ENCODE peak calls at places on chromosomes 1 and 21, in seven cellular contexts. One of them, this sample, is unnamed. For H3K36me3, the result is how much of the 10 kb centered on the place peaks cover.

GRCh38 chr1:51284487-51284954 is 45.8 kb downstream of the TTC39A start:
- DNase-seq in body of pancreas: peak
- DNase-seq in fibroblast of lung: peak
- DNase-seq in colonic mucosa: peak
- DNase-seq in CD4-positive, alpha-beta memory T cell: no peak
- DNase-seq in OCI-LY7: no peak
- DNase-seq in upper lobe of right lung: no peak
- DNase-seq in this sample: no peak

GRCh38 chr1:109793486-109794318 is 30.0 kb upstream of the EPS8L3 start:
- DNase-seq in upper lobe of right lung: no peak
- DNase-seq in fibroblast of lung: peak
- DNase-seq in body of pancreas: peak
- DNase-seq in CD4-positive, alpha-beta memory T cell: peak
- DNase-seq in colonic mucosa: peak
- DNase-seq in OCI-LY7: no peak
- DNase-seq in this sample: peak

GRCh38 chr21:23968722-23969647 is 1638.3 kb downstream of the MRPL39 start:
- DNase-seq in upper lobe of right lung: no peak
- DNase-seq in fibroblast of lung: peak
- DNase-seq in body of pancreas: peak
- DNase-seq in CD4-positive, alpha-beta memory T cell: peak
- DNase-seq in colonic mucosa: peak
- DNase-seq in OCI-LY7: peak
- DNase-seq in this sample: no peak

GRCh38 chr1:186531561-186532165 is 70.7 kb upstream of the PDC start:
- DNase-seq in OCI-LY7: no peak
- DNase-seq in colonic mucosa: no peak
- DNase-seq in CD4-positive, alpha-beta memory T cell: no peak
- DNase-seq in body of pancreas: no peak
- DNase-seq in fibroblast of lung: peak
- DNase-seq in upper lobe of right lung: no peak
- DNase-seq in this sample: no peak

GRCh38 chr1:193181985-193182384 is 4.4 kb downstream of the B3GALT2 start:
- DNase-seq in body of pancreas: no peak
- DNase-seq in upper lobe of right lung: no peak
- DNase-seq in OCI-LY7: no peak
- DNase-seq in fibroblast of lung: peak
- DNase-seq in colonic mucosa: no peak
- DNase-seq in CD4-positive, alpha-beta memory T cell: no peak
- DNase-seq in this sample: no peak

GRCh38 chr1:158407092-158407491 is 7.8 kb upstream of the OR10T2 start:
- DNase-seq in CD4-positive, alpha-beta memory T cell: no peak
- DNase-seq in upper lobe of right lung: no peak
- DNase-seq in body of pancreas: no peak
- DNase-seq in fibroblast of lung: no peak
- DNase-seq in OCI-LY7: no peak
- DNase-seq in colonic mucosa: no peak
- DNase-seq in this sample: no peak

GRCh38 chr21:37797403-37797802 is 118.9 kb downstream of the KCNJ6 start:
- DNase-seq in CD4-positive, alpha-beta memory T cell: no peak
- DNase-seq in OCI-LY7: no peak
- DNase-seq in colonic mucosa: no peak
- DNase-seq in body of pancreas: no peak
- DNase-seq in fibroblast of lung: no peak
- DNase-seq in upper lobe of right lung: no peak
- DNase-seq in this sample: no peak

GRCh38 chr1:234862944-234863515 is 253.1 kb upstream of the IRF2BP2 start:
- DNase-seq in body of pancreas: peak
- DNase-seq in fibroblast of lung: peak
- DNase-seq in colonic mucosa: peak
- DNase-seq in upper lobe of right lung: no peak
- DNase-seq in OCI-LY7: no peak
- DNase-seq in CD4-positive, alpha-beta memory T cell: no peak
- DNase-seq in this sample: peak

GRCh38 chr1:212701910-212702309 is 2.3 kb upstream of the BATF3 start:
- DNase-seq in OCI-LY7: no peak
- DNase-seq in body of pancreas: no peak
- DNase-seq in upper lobe of right lung: no peak
- DNase-seq in colonic mucosa: peak
- DNase-seq in CD4-positive, alpha-beta memory T cell: no peak
- DNase-seq in fibroblast of lung: no peak
- DNase-seq in this sample: no peak

GRCh38 chr1:119808491-119808890 is 2.8 kb downstream of the REG4 start:
- DNase-seq in colonic mucosa: no peak
- DNase-seq in OCI-LY7: no peak
- DNase-seq in CD4-positive, alpha-beta memory T cell: no peak
- DNase-seq in upper lobe of right lung: no peak
- DNase-seq in fibroblast of lung: peak
- DNase-seq in body of pancreas: no peak
- DNase-seq in this sample: no peak

GRCh38 chr1:15283500-15283899 is 36.5 kb downstream of the FHAD1 start:
- DNase-seq in body of pancreas: peak
- DNase-seq in OCI-LY7: no peak
- DNase-seq in fibroblast of lung: peak
- DNase-seq in CD4-positive, alpha-beta memory T cell: no peak
- DNase-seq in upper lobe of right lung: no peak
- DNase-seq in colonic mucosa: no peak
- DNase-seq in this sample: peak

GRCh38 chr1:16612332-16613172 is 812 bp downstream of the NBPF1 start:
- DNase-seq in fibroblast of lung: peak
- DNase-seq in upper lobe of right lung: peak
- DNase-seq in CD4-positive, alpha-beta memory T cell: peak
- DNase-seq in body of pancreas: peak
- DNase-seq in colonic mucosa: peak
- DNase-seq in OCI-LY7: peak
- DNase-seq in this sample: peak

GRCh38 chr1:163596541-163597258 is 274.9 kb downstream of the NUF2 start:
- DNase-seq in fibroblast of lung: no peak
- DNase-seq in upper lobe of right lung: no peak
- DNase-seq in colonic mucosa: no peak
- DNase-seq in CD4-positive, alpha-beta memory T cell: no peak
- DNase-seq in body of pancreas: no peak
- DNase-seq in OCI-LY7: peak
- DNase-seq in this sample: no peak

GRCh38 chr1:244735854-244736561 is 83.1 kb downstream of the DESI2 start:
- DNase-seq in OCI-LY7: no peak
- DNase-seq in body of pancreas: no peak
- DNase-seq in upper lobe of right lung: no peak
- DNase-seq in colonic mucosa: no peak
- DNase-seq in fibroblast of lung: peak
- DNase-seq in CD4-positive, alpha-beta memory T cell: no peak
- DNase-seq in this sample: no peak

GRCh38 chr1:224726783-224727182 is 110.7 kb downstream of the CNIH3 start:
- DNase-seq in CD4-positive, alpha-beta memory T cell: no peak
- DNase-seq in colonic mucosa: no peak
- DNase-seq in upper lobe of right lung: peak
- DNase-seq in fibroblast of lung: peak
- DNase-seq in OCI-LY7: no peak
- DNase-seq in body of pancreas: peak
- DNase-seq in this sample: no peak

GRCh38 chr1:236063919-236064673 is 794 bp downstream of the NID1 start:
- DNase-seq in CD4-positive, alpha-beta memory T cell: no peak
- DNase-seq in body of pancreas: peak
- DNase-seq in upper lobe of right lung: peak
- DNase-seq in OCI-LY7: no peak
- DNase-seq in fibroblast of lung: peak
- DNase-seq in colonic mucosa: peak
- DNase-seq in this sample: peak

DNA sequence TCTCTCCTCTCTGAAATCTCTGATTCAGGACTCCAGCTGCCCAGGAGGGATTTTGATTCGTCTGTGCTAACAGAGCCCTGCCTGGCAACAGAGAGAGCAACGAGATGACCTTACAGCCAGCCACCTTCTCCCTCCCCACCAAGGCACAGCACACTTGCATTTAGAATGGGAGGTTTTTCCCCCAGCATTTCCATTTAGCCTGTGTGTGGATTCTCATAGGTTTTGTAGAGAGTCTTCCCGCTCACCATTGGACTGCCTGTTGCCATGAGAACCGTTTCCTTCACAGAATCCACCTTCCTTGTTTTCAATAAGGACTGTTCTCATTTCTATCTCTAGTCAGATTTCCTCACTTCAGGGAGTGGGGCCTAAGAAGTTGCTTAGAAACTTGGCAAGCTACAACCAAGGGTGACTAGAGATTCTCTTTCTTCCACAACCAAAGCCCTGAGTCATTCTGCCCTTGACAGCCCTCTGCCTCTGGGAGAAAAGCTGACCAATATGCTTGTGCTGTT is 5.8 kb upstream of the IKBKE start:
- DNase-seq in CD4-positive, alpha-beta memory T cell: no peak
- DNase-seq in colonic mucosa: no peak
- DNase-seq in OCI-LY7: no peak
- DNase-seq in body of pancreas: no peak
- DNase-seq in fibroblast of lung: peak
- DNase-seq in upper lobe of right lung: no peak
- DNase-seq in this sample: no peak
- H3K36me3 ChIP-seq in CD4-positive, alpha-beta memory T cell: under half
- H3K36me3 ChIP-seq in colonic mucosa: under half
- H3K36me3 ChIP-seq in OCI-LY7: under half
- H3K36me3 ChIP-seq in body of pancreas: under half
- H3K36me3 ChIP-seq in fibroblast of lung: under half
- H3K36me3 ChIP-seq in upper lobe of right lung: under half
- H3K36me3 ChIP-seq in this sample: under half

DNA sequence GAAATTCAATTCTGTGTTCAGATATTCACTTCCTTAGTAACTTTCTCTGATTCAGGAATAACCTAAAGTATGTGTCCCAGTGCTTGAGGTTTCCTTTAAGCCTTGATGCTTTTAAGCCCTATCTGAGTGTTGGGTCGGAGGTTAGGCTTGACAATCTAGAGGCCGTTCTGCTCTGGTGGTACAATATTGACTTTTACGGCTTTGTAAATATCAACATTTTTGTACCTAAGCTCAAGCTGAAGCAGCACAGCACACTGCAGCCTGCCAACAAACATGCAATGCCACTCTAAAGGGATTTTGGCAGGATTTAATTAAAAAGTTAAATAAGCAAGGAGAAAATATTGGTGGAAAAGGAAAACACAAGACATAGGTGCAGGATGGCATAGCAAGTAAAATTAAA is 279.2 kb downstream of the NEGR1 start:
- DNase-seq in fibroblast of lung: no peak
- DNase-seq in CD4-positive, alpha-beta memory T cell: no peak
- DNase-seq in upper lobe of right lung: no peak
- DNase-seq in body of pancreas: no peak
- DNase-seq in colonic mucosa: no peak
- DNase-seq in OCI-LY7: no peak
- DNase-seq in this sample: no peak
- H3K36me3 ChIP-seq in fibroblast of lung: under half
- H3K36me3 ChIP-seq in CD4-positive, alpha-beta memory T cell: under half
- H3K36me3 ChIP-seq in upper lobe of right lung: under half
- H3K36me3 ChIP-seq in body of pancreas: under half
- H3K36me3 ChIP-seq in colonic mucosa: under half
- H3K36me3 ChIP-seq in OCI-LY7: under half
- H3K36me3 ChIP-seq in this sample: under half

GRCh38 chr1:38027201-38028104 is 14.9 kb downstream of the UTP11 start:
- DNase-seq in CD4-positive, alpha-beta memory T cell: no peak
- DNase-seq in colonic mucosa: no peak
- DNase-seq in OCI-LY7: no peak
- DNase-seq in upper lobe of right lung: peak
- DNase-seq in body of pancreas: no peak
- DNase-seq in fibroblast of lung: no peak
- DNase-seq in this sample: no peak

GRCh38 chr1:38028105-38028591 is 15.6 kb downstream of the UTP11 start:
- DNase-seq in body of pancreas: no peak
- DNase-seq in upper lobe of right lung: peak
- DNase-seq in CD4-positive, alpha-beta memory T cell: no peak
- DNase-seq in OCI-LY7: no peak
- DNase-seq in colonic mucosa: no peak
- DNase-seq in fibroblast of lung: no peak
- DNase-seq in this sample: no peak

GRCh38 chr1:38025233-38025632 is 12.7 kb downstream of the UTP11 start:
- DNase-seq in CD4-positive, alpha-beta memory T cell: no peak
- DNase-seq in upper lobe of right lung: no peak
- DNase-seq in body of pancreas: no peak
- DNase-seq in colonic mucosa: no peak
- DNase-seq in fibroblast of lung: no peak
- DNase-seq in OCI-LY7: no peak
- DNase-seq in this sample: no peak

GRCh38 chr1:38026592-38027200 is 14.2 kb downstream of the UTP11 start:
- DNase-seq in OCI-LY7: peak
- DNase-seq in CD4-positive, alpha-beta memory T cell: no peak
- DNase-seq in colonic mucosa: no peak
- DNase-seq in fibroblast of lung: peak
- DNase-seq in upper lobe of right lung: peak
- DNase-seq in body of pancreas: peak
- DNase-seq in this sample: no peak

DNA sequence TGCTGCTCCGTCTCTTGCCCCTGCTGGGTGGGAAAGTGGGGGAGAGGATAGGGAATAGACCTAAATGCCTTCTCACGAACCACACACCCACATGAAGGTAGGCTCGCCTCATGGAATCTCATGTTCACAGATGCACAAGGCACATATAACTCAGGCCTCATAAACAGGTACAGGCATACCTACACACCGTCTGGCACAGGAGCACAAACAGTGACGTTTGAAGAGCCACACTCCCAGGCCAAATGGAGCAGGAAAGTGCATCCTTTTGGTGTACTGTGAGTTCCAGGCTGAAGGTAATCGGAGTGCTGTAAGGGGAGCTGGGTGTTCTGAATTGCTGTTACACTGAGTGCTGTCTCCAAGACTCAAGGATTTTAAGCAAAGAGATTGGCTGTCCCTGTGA is 13.1 kb downstream of the UTP11 start:
- DNase-seq in CD4-positive, alpha-beta memory T cell: no peak
- DNase-seq in fibroblast of lung: no peak
- DNase-seq in upper lobe of right lung: no peak
- DNase-seq in body of pancreas: no peak
- DNase-seq in colonic mucosa: no peak
- DNase-seq in OCI-LY7: no peak
- DNase-seq in this sample: no peak
- H3K36me3 ChIP-seq in CD4-positive, alpha-beta memory T cell: under half
- H3K36me3 ChIP-seq in fibroblast of lung: under half
- H3K36me3 ChIP-seq in upper lobe of right lung: half or more
- H3K36me3 ChIP-seq in body of pancreas: under half
- H3K36me3 ChIP-seq in colonic mucosa: under half
- H3K36me3 ChIP-seq in OCI-LY7: half or more
- H3K36me3 ChIP-seq in this sample: under half

GRCh38 chr1:19139711-19140110 is 70.4 kb downstream of the UBR4 start:
- DNase-seq in CD4-positive, alpha-beta memory T cell: no peak
- DNase-seq in upper lobe of right lung: no peak
- DNase-seq in OCI-LY7: no peak
- DNase-seq in body of pancreas: no peak
- DNase-seq in colonic mucosa: no peak
- DNase-seq in fibroblast of lung: no peak
- DNase-seq in this sample: no peak
- H3K36me3 ChIP-seq in CD4-positive, alpha-beta memory T cell: half or more
- H3K36me3 ChIP-seq in upper lobe of right lung: half or more
- H3K36me3 ChIP-seq in OCI-LY7: half or more
- H3K36me3 ChIP-seq in body of pancreas: under half
- H3K36me3 ChIP-seq in colonic mucosa: under half
- H3K36me3 ChIP-seq in fibroblast of lung: under half
- H3K36me3 ChIP-seq in this sample: half or more

This sample was measured in kidney.